ENCODE peak calls at places on chromosomes 5 and 9, in ten cellular contexts. One of them, this sample, is unnamed.
A peak's percentile ranks its signal among the peaks of the same experiment; 100 is the strongest.

GRCh38 chr9:37531699-37532098 is 44.5 kb downstream of the FBXO10 start:
- DNase-seq in activated CD4-positive, alpha-beta T cell treated with anti-CD3 and anti-CD28 coated beads, Interleukin-2, amount 10 ng/mL, durations not matched to agents 7 days and 5 days: no peak
- DNase-seq in NCI-H1092 treated with DMSO at 0.1 percent for 48 hours: no peak
- DNase-seq in non-pigmented ciliary epithelial cell: no peak
- DNase-seq in NCI-H1048: no peak
- DNase-seq in aorta: no peak
- DNase-seq in stimulated activated CD8-positive, alpha-beta memory T cell treated with anti-CD3 and anti-CD28 coated beads, Interleukin-15, amount 100 ng/mL, for 1 hour: no peak
- DNase-seq in T-helper 1 cell: peak; percentile 77
- DNase-seq in activated CD8-positive, alpha-beta memory T cell treated with anti-CD3 and anti-CD28 coated beads, Interleukin-2, amount 10 ng/mL, durations not matched to agents 7 days and 5 days: peak; percentile 55
- DNase-seq in BE2C: no peak
- DNase-seq in this sample: no peak

GRCh38 chr5:91049800-91050199 is 333.3 kb downstream of the ARRDC3 start:
- DNase-seq in aorta: no peak
- DNase-seq in stimulated activated CD8-positive, alpha-beta memory T cell treated with anti-CD3 and anti-CD28 coated beads, Interleukin-15, amount 100 ng/mL, for 1 hour: no peak
- DNase-seq in T-helper 1 cell: no peak
- DNase-seq in non-pigmented ciliary epithelial cell: no peak
- DNase-seq in NCI-H1092 treated with DMSO at 0.1 percent for 48 hours: no peak
- DNase-seq in NCI-H1048: no peak
- DNase-seq in activated CD8-positive, alpha-beta memory T cell treated with anti-CD3 and anti-CD28 coated beads, Interleukin-2, amount 10 ng/mL, durations not matched to agents 7 days and 5 days: no peak
- DNase-seq in BE2C: peak; percentile 69
- DNase-seq in activated CD4-positive, alpha-beta T cell treated with anti-CD3 and anti-CD28 coated beads, Interleukin-2, amount 10 ng/mL, durations not matched to agents 7 days and 5 days: no peak
- DNase-seq in this sample: no peak

GRCh38 chr9:74336161-74336560 is 161.0 kb upstream of the RORB start:
- DNase-seq in NCI-H1092 treated with DMSO at 0.1 percent for 48 hours: no peak
- DNase-seq in stimulated activated CD8-positive, alpha-beta memory T cell treated with anti-CD3 and anti-CD28 coated beads, Interleukin-15, amount 100 ng/mL, for 1 hour: no peak
- DNase-seq in T-helper 1 cell: no peak
- DNase-seq in non-pigmented ciliary epithelial cell: no peak
- DNase-seq in activated CD4-positive, alpha-beta T cell treated with anti-CD3 and anti-CD28 coated beads, Interleukin-2, amount 10 ng/mL, durations not matched to agents 7 days and 5 days: no peak
- DNase-seq in NCI-H1048: no peak
- DNase-seq in activated CD8-positive, alpha-beta memory T cell treated with anti-CD3 and anti-CD28 coated beads, Interleukin-2, amount 10 ng/mL, durations not matched to agents 7 days and 5 days: no peak
- DNase-seq in BE2C: no peak
- DNase-seq in aorta: no peak
- DNase-seq in this sample: no peak

GRCh38 chr9:135413461-135413860 is 66.1 kb upstream of the PPP1R26 start:
- DNase-seq in activated CD4-positive, alpha-beta T cell treated with anti-CD3 and anti-CD28 coated beads, Interleukin-2, amount 10 ng/mL, durations not matched to agents 7 days and 5 days: no peak
- DNase-seq in non-pigmented ciliary epithelial cell: no peak
- DNase-seq in BE2C: no peak
- DNase-seq in stimulated activated CD8-positive, alpha-beta memory T cell treated with anti-CD3 and anti-CD28 coated beads, Interleukin-15, amount 100 ng/mL, for 1 hour: no peak
- DNase-seq in NCI-H1048: no peak
- DNase-seq in T-helper 1 cell: no peak
- DNase-seq in NCI-H1092 treated with DMSO at 0.1 percent for 48 hours: no peak
- DNase-seq in aorta: peak; percentile 72
- DNase-seq in activated CD8-positive, alpha-beta memory T cell treated with anti-CD3 and anti-CD28 coated beads, Interleukin-2, amount 10 ng/mL, durations not matched to agents 7 days and 5 days: no peak
- DNase-seq in this sample: no peak

GRCh38 chr5:119411291-119411934 is 40.9 kb upstream of the HSD17B4 start:
- DNase-seq in T-helper 1 cell: no peak
- DNase-seq in stimulated activated CD8-positive, alpha-beta memory T cell treated with anti-CD3 and anti-CD28 coated beads, Interleukin-15, amount 100 ng/mL, for 1 hour: no peak
- DNase-seq in BE2C: no peak
- DNase-seq in NCI-H1092 treated with DMSO at 0.1 percent for 48 hours: no peak
- DNase-seq in activated CD8-positive, alpha-beta memory T cell treated with anti-CD3 and anti-CD28 coated beads, Interleukin-2, amount 10 ng/mL, durations not matched to agents 7 days and 5 days: no peak
- DNase-seq in activated CD4-positive, alpha-beta T cell treated with anti-CD3 and anti-CD28 coated beads, Interleukin-2, amount 10 ng/mL, durations not matched to agents 7 days and 5 days: no peak
- DNase-seq in non-pigmented ciliary epithelial cell: no peak
- DNase-seq in NCI-H1048: no peak
- DNase-seq in aorta: no peak
- DNase-seq in this sample: no peak

GRCh38 chr5:149128023-149128875 is 13.0 kb upstream of the ABLIM3 start:
- DNase-seq in NCI-H1092 treated with DMSO at 0.1 percent for 48 hours: peak; percentile 1
- DNase-seq in activated CD8-positive, alpha-beta memory T cell treated with anti-CD3 and anti-CD28 coated beads, Interleukin-2, amount 10 ng/mL, durations not matched to agents 7 days and 5 days: peak; percentile 43
- DNase-seq in non-pigmented ciliary epithelial cell: no peak
- DNase-seq in activated CD4-positive, alpha-beta T cell treated with anti-CD3 and anti-CD28 coated beads, Interleukin-2, amount 10 ng/mL, durations not matched to agents 7 days and 5 days: peak; percentile 19
- DNase-seq in stimulated activated CD8-positive, alpha-beta memory T cell treated with anti-CD3 and anti-CD28 coated beads, Interleukin-15, amount 100 ng/mL, for 1 hour: no peak
- DNase-seq in aorta: no peak
- DNase-seq in T-helper 1 cell: no peak
- DNase-seq in NCI-H1048: no peak
- DNase-seq in BE2C: peak; percentile 65
- DNase-seq in this sample: peak; percentile 15

GRCh38 chr5:176425138-176425537 is 8.8 kb upstream of the CLTB start:
- DNase-seq in stimulated activated CD8-positive, alpha-beta memory T cell treated with anti-CD3 and anti-CD28 coated beads, Interleukin-15, amount 100 ng/mL, for 1 hour: no peak
- DNase-seq in T-helper 1 cell: no peak
- DNase-seq in aorta: no peak
- DNase-seq in NCI-H1048: no peak
- DNase-seq in activated CD4-positive, alpha-beta T cell treated with anti-CD3 and anti-CD28 coated beads, Interleukin-2, amount 10 ng/mL, durations not matched to agents 7 days and 5 days: no peak
- DNase-seq in activated CD8-positive, alpha-beta memory T cell treated with anti-CD3 and anti-CD28 coated beads, Interleukin-2, amount 10 ng/mL, durations not matched to agents 7 days and 5 days: no peak
- DNase-seq in BE2C: no peak
- DNase-seq in non-pigmented ciliary epithelial cell: peak; percentile 28
- DNase-seq in NCI-H1092 treated with DMSO at 0.1 percent for 48 hours: no peak
- DNase-seq in this sample: no peak

GRCh38 chr9:5949103-5949699 is 58.5 kb downstream of the MLANA start:
- DNase-seq in stimulated activated CD8-positive, alpha-beta memory T cell treated with anti-CD3 and anti-CD28 coated beads, Interleukin-15, amount 100 ng/mL, for 1 hour: no peak
- DNase-seq in non-pigmented ciliary epithelial cell: peak; percentile 2
- DNase-seq in BE2C: no peak
- DNase-seq in aorta: no peak
- DNase-seq in activated CD4-positive, alpha-beta T cell treated with anti-CD3 and anti-CD28 coated beads, Interleukin-2, amount 10 ng/mL, durations not matched to agents 7 days and 5 days: peak; percentile 26
- DNase-seq in T-helper 1 cell: peak; percentile 58
- DNase-seq in activated CD8-positive, alpha-beta memory T cell treated with anti-CD3 and anti-CD28 coated beads, Interleukin-2, amount 10 ng/mL, durations not matched to agents 7 days and 5 days: peak; percentile 64
- DNase-seq in NCI-H1048: no peak
- DNase-seq in NCI-H1092 treated with DMSO at 0.1 percent for 48 hours: no peak
- DNase-seq in this sample: peak; percentile 3

GRCh38 chr9:130117816-130118632 is 54.2 kb upstream of the NCS1 start:
- DNase-seq in BE2C: no peak
- DNase-seq in NCI-H1048: no peak
- DNase-seq in activated CD4-positive, alpha-beta T cell treated with anti-CD3 and anti-CD28 coated beads, Interleukin-2, amount 10 ng/mL, durations not matched to agents 7 days and 5 days: no peak
- DNase-seq in aorta: no peak
- DNase-seq in activated CD8-positive, alpha-beta memory T cell treated with anti-CD3 and anti-CD28 coated beads, Interleukin-2, amount 10 ng/mL, durations not matched to agents 7 days and 5 days: no peak
- DNase-seq in T-helper 1 cell: no peak
- DNase-seq in non-pigmented ciliary epithelial cell: no peak
- DNase-seq in NCI-H1092 treated with DMSO at 0.1 percent for 48 hours: no peak
- DNase-seq in stimulated activated CD8-positive, alpha-beta memory T cell treated with anti-CD3 and anti-CD28 coated beads, Interleukin-15, amount 100 ng/mL, for 1 hour: no peak
- DNase-seq in this sample: no peak

GRCh38 chr9:77649109-77649812 is 1.1 kb upstream of the GNA14 start:
- DNase-seq in NCI-H1092 treated with DMSO at 0.1 percent for 48 hours: peak; percentile 8
- DNase-seq in non-pigmented ciliary epithelial cell: no peak
- DNase-seq in NCI-H1048: no peak
- DNase-seq in stimulated activated CD8-positive, alpha-beta memory T cell treated with anti-CD3 and anti-CD28 coated beads, Interleukin-15, amount 100 ng/mL, for 1 hour: no peak
- DNase-seq in BE2C: no peak
- DNase-seq in activated CD4-positive, alpha-beta T cell treated with anti-CD3 and anti-CD28 coated beads, Interleukin-2, amount 10 ng/mL, durations not matched to agents 7 days and 5 days: no peak
- DNase-seq in T-helper 1 cell: no peak
- DNase-seq in aorta: no peak
- DNase-seq in activated CD8-positive, alpha-beta memory T cell treated with anti-CD3 and anti-CD28 coated beads, Interleukin-2, amount 10 ng/mL, durations not matched to agents 7 days and 5 days: no peak
- DNase-seq in this sample: no peak

GRCh38 chr5:142568996-142569335 is 116.9 kb downstream of the FGF1 start:
- DNase-seq in NCI-H1092 treated with DMSO at 0.1 percent for 48 hours: no peak
- DNase-seq in non-pigmented ciliary epithelial cell: no peak
- DNase-seq in T-helper 1 cell: no peak
- DNase-seq in aorta: no peak
- DNase-seq in NCI-H1048: no peak
- DNase-seq in activated CD4-positive, alpha-beta T cell treated with anti-CD3 and anti-CD28 coated beads, Interleukin-2, amount 10 ng/mL, durations not matched to agents 7 days and 5 days: no peak
- DNase-seq in activated CD8-positive, alpha-beta memory T cell treated with anti-CD3 and anti-CD28 coated beads, Interleukin-2, amount 10 ng/mL, durations not matched to agents 7 days and 5 days: no peak
- DNase-seq in BE2C: no peak
- DNase-seq in stimulated activated CD8-positive, alpha-beta memory T cell treated with anti-CD3 and anti-CD28 coated beads, Interleukin-15, amount 100 ng/mL, for 1 hour: no peak
- DNase-seq in this sample: no peak

GRCh38 chr9:98580956-98581355 is 127.8 kb downstream of the GABBR2 start:
- DNase-seq in stimulated activated CD8-positive, alpha-beta memory T cell treated with anti-CD3 and anti-CD28 coated beads, Interleukin-15, amount 100 ng/mL, for 1 hour: no peak
- DNase-seq in non-pigmented ciliary epithelial cell: no peak
- DNase-seq in T-helper 1 cell: no peak
- DNase-seq in NCI-H1092 treated with DMSO at 0.1 percent for 48 hours: no peak
- DNase-seq in activated CD8-positive, alpha-beta memory T cell treated with anti-CD3 and anti-CD28 coated beads, Interleukin-2, amount 10 ng/mL, durations not matched to agents 7 days and 5 days: no peak
- DNase-seq in BE2C: no peak
- DNase-seq in activated CD4-positive, alpha-beta T cell treated with anti-CD3 and anti-CD28 coated beads, Interleukin-2, amount 10 ng/mL, durations not matched to agents 7 days and 5 days: no peak
- DNase-seq in aorta: no peak
- DNase-seq in NCI-H1048: no peak
- DNase-seq in this sample: no peak

GRCh38 chr9:107465467-107466451 is 23.8 kb downstream of the KLF4 start:
- DNase-seq in NCI-H1092 treated with DMSO at 0.1 percent for 48 hours: no peak
- DNase-seq in activated CD4-positive, alpha-beta T cell treated with anti-CD3 and anti-CD28 coated beads, Interleukin-2, amount 10 ng/mL, durations not matched to agents 7 days and 5 days: peak; percentile 13
- DNase-seq in aorta: peak; percentile 91
- DNase-seq in T-helper 1 cell: no peak
- DNase-seq in activated CD8-positive, alpha-beta memory T cell treated with anti-CD3 and anti-CD28 coated beads, Interleukin-2, amount 10 ng/mL, durations not matched to agents 7 days and 5 days: no peak
- DNase-seq in stimulated activated CD8-positive, alpha-beta memory T cell treated with anti-CD3 and anti-CD28 coated beads, Interleukin-15, amount 100 ng/mL, for 1 hour: no peak
- DNase-seq in NCI-H1048: no peak
- DNase-seq in BE2C: peak; percentile 65
- DNase-seq in non-pigmented ciliary epithelial cell: no peak
- DNase-seq in this sample: no peak

GRCh38 chr5:127870914-127871313 is 167.7 kb downstream of the CCDC192 start:
- DNase-seq in BE2C: peak; percentile 16
- DNase-seq in aorta: peak; percentile 82
- DNase-seq in NCI-H1092 treated with DMSO at 0.1 percent for 48 hours: no peak
- DNase-seq in non-pigmented ciliary epithelial cell: no peak
- DNase-seq in NCI-H1048: peak; percentile 56
- DNase-seq in activated CD8-positive, alpha-beta memory T cell treated with anti-CD3 and anti-CD28 coated beads, Interleukin-2, amount 10 ng/mL, durations not matched to agents 7 days and 5 days: no peak
- DNase-seq in T-helper 1 cell: no peak
- DNase-seq in activated CD4-positive, alpha-beta T cell treated with anti-CD3 and anti-CD28 coated beads, Interleukin-2, amount 10 ng/mL, durations not matched to agents 7 days and 5 days: no peak
- DNase-seq in stimulated activated CD8-positive, alpha-beta memory T cell treated with anti-CD3 and anti-CD28 coated beads, Interleukin-15, amount 100 ng/mL, for 1 hour: no peak
- DNase-seq in this sample: no peak

GRCh38 chr5:11387382-11387781 is 516.9 kb downstream of the CTNND2 start:
- DNase-seq in NCI-H1048: no peak
- DNase-seq in aorta: no peak
- DNase-seq in BE2C: no peak
- DNase-seq in T-helper 1 cell: no peak
- DNase-seq in activated CD4-positive, alpha-beta T cell treated with anti-CD3 and anti-CD28 coated beads, Interleukin-2, amount 10 ng/mL, durations not matched to agents 7 days and 5 days: no peak
- DNase-seq in stimulated activated CD8-positive, alpha-beta memory T cell treated with anti-CD3 and anti-CD28 coated beads, Interleukin-15, amount 100 ng/mL, for 1 hour: no peak
- DNase-seq in non-pigmented ciliary epithelial cell: no peak
- DNase-seq in activated CD8-positive, alpha-beta memory T cell treated with anti-CD3 and anti-CD28 coated beads, Interleukin-2, amount 10 ng/mL, durations not matched to agents 7 days and 5 days: no peak
- DNase-seq in NCI-H1092 treated with DMSO at 0.1 percent for 48 hours: no peak
- DNase-seq in this sample: no peak

GRCh38 chr9:116156621-116157314 is 3.2 kb downstream of the PAPPA start:
- DNase-seq in NCI-H1092 treated with DMSO at 0.1 percent for 48 hours: peak; percentile 45
- DNase-seq in aorta: peak; percentile 84
- DNase-seq in activated CD8-positive, alpha-beta memory T cell treated with anti-CD3 and anti-CD28 coated beads, Interleukin-2, amount 10 ng/mL, durations not matched to agents 7 days and 5 days: no peak
- DNase-seq in stimulated activated CD8-positive, alpha-beta memory T cell treated with anti-CD3 and anti-CD28 coated beads, Interleukin-15, amount 100 ng/mL, for 1 hour: no peak
- DNase-seq in NCI-H1048: peak; percentile 6
- DNase-seq in T-helper 1 cell: no peak
- DNase-seq in activated CD4-positive, alpha-beta T cell treated with anti-CD3 and anti-CD28 coated beads, Interleukin-2, amount 10 ng/mL, durations not matched to agents 7 days and 5 days: no peak
- DNase-seq in BE2C: peak; percentile 36
- DNase-seq in non-pigmented ciliary epithelial cell: no peak
- DNase-seq in this sample: peak; percentile 35

GRCh38 chr5:9781275-9781674 is 151.1 kb upstream of the TAS2R1 start:
- DNase-seq in NCI-H1048: no peak
- DNase-seq in NCI-H1092 treated with DMSO at 0.1 percent for 48 hours: no peak
- DNase-seq in non-pigmented ciliary epithelial cell: no peak
- DNase-seq in BE2C: no peak
- DNase-seq in aorta: no peak
- DNase-seq in stimulated activated CD8-positive, alpha-beta memory T cell treated with anti-CD3 and anti-CD28 coated beads, Interleukin-15, amount 100 ng/mL, for 1 hour: no peak
- DNase-seq in activated CD4-positive, alpha-beta T cell treated with anti-CD3 and anti-CD28 coated beads, Interleukin-2, amount 10 ng/mL, durations not matched to agents 7 days and 5 days: no peak
- DNase-seq in T-helper 1 cell: no peak
- DNase-seq in activated CD8-positive, alpha-beta memory T cell treated with anti-CD3 and anti-CD28 coated beads, Interleukin-2, amount 10 ng/mL, durations not matched to agents 7 days and 5 days: no peak
- DNase-seq in this sample: no peak

GRCh38 chr5:157708866-157709265 is 22.4 kb upstream of the THG1L start:
- DNase-seq in activated CD4-positive, alpha-beta T cell treated with anti-CD3 and anti-CD28 coated beads, Interleukin-2, amount 10 ng/mL, durations not matched to agents 7 days and 5 days: no peak
- DNase-seq in activated CD8-positive, alpha-beta memory T cell treated with anti-CD3 and anti-CD28 coated beads, Interleukin-2, amount 10 ng/mL, durations not matched to agents 7 days and 5 days: no peak
- DNase-seq in T-helper 1 cell: no peak
- DNase-seq in non-pigmented ciliary epithelial cell: no peak
- DNase-seq in BE2C: no peak
- DNase-seq in NCI-H1092 treated with DMSO at 0.1 percent for 48 hours: no peak
- DNase-seq in NCI-H1048: no peak
- DNase-seq in stimulated activated CD8-positive, alpha-beta memory T cell treated with anti-CD3 and anti-CD28 coated beads, Interleukin-15, amount 100 ng/mL, for 1 hour: no peak
- DNase-seq in aorta: no peak
- DNase-seq in this sample: no peak

GRCh38 chr9:110073356-110073666 is 134.6 kb downstream of the C9orf152 start:
- DNase-seq in aorta: no peak
- DNase-seq in NCI-H1048: no peak
- DNase-seq in non-pigmented ciliary epithelial cell: no peak
- DNase-seq in NCI-H1092 treated with DMSO at 0.1 percent for 48 hours: no peak
- DNase-seq in T-helper 1 cell: no peak
- DNase-seq in stimulated activated CD8-positive, alpha-beta memory T cell treated with anti-CD3 and anti-CD28 coated beads, Interleukin-15, amount 100 ng/mL, for 1 hour: no peak
- DNase-seq in activated CD4-positive, alpha-beta T cell treated with anti-CD3 and anti-CD28 coated beads, Interleukin-2, amount 10 ng/mL, durations not matched to agents 7 days and 5 days: no peak
- DNase-seq in activated CD8-positive, alpha-beta memory T cell treated with anti-CD3 and anti-CD28 coated beads, Interleukin-2, amount 10 ng/mL, durations not matched to agents 7 days and 5 days: no peak
- DNase-seq in BE2C: no peak
- DNase-seq in this sample: no peak

GRCh38 chr5:151684690-151685361 is 1.9 kb downstream of the SPARC start:
- DNase-seq in T-helper 1 cell: no peak
- DNase-seq in BE2C: no peak
- DNase-seq in stimulated activated CD8-positive, alpha-beta memory T cell treated with anti-CD3 and anti-CD28 coated beads, Interleukin-15, amount 100 ng/mL, for 1 hour: no peak
- DNase-seq in NCI-H1092 treated with DMSO at 0.1 percent for 48 hours: no peak
- DNase-seq in non-pigmented ciliary epithelial cell: peak; percentile 89
- DNase-seq in aorta: no peak
- DNase-seq in activated CD4-positive, alpha-beta T cell treated with anti-CD3 and anti-CD28 coated beads, Interleukin-2, amount 10 ng/mL, durations not matched to agents 7 days and 5 days: no peak
- DNase-seq in NCI-H1048: no peak
- DNase-seq in activated CD8-positive, alpha-beta memory T cell treated with anti-CD3 and anti-CD28 coated beads, Interleukin-2, amount 10 ng/mL, durations not matched to agents 7 days and 5 days: no peak
- DNase-seq in this sample: no peak

GRCh38 chr5:54900906-54901725 is 84.3 kb downstream of the ESM1 start:
- DNase-seq in activated CD4-positive, alpha-beta T cell treated with anti-CD3 and anti-CD28 coated beads, Interleukin-2, amount 10 ng/mL, durations not matched to agents 7 days and 5 days: no peak
- DNase-seq in NCI-H1048: no peak
- DNase-seq in non-pigmented ciliary epithelial cell: peak; percentile 78
- DNase-seq in activated CD8-positive, alpha-beta memory T cell treated with anti-CD3 and anti-CD28 coated beads, Interleukin-2, amount 10 ng/mL, durations not matched to agents 7 days and 5 days: no peak
- DNase-seq in T-helper 1 cell: no peak
- DNase-seq in aorta: no peak
- DNase-seq in BE2C: no peak
- DNase-seq in NCI-H1092 treated with DMSO at 0.1 percent for 48 hours: no peak
- DNase-seq in stimulated activated CD8-positive, alpha-beta memory T cell treated with anti-CD3 and anti-CD28 coated beads, Interleukin-15, amount 100 ng/mL, for 1 hour: no peak
- DNase-seq in this sample: no peak

GRCh38 chr9:69093471-69094103 is 58.0 kb downstream of the FXN start:
- DNase-seq in stimulated activated CD8-positive, alpha-beta memory T cell treated with anti-CD3 and anti-CD28 coated beads, Interleukin-15, amount 100 ng/mL, for 1 hour: no peak
- DNase-seq in non-pigmented ciliary epithelial cell: no peak
- DNase-seq in aorta: no peak
- DNase-seq in NCI-H1092 treated with DMSO at 0.1 percent for 48 hours: no peak
- DNase-seq in activated CD4-positive, alpha-beta T cell treated with anti-CD3 and anti-CD28 coated beads, Interleukin-2, amount 10 ng/mL, durations not matched to agents 7 days and 5 days: no peak
- DNase-seq in T-helper 1 cell: no peak
- DNase-seq in activated CD8-positive, alpha-beta memory T cell treated with anti-CD3 and anti-CD28 coated beads, Interleukin-2, amount 10 ng/mL, durations not matched to agents 7 days and 5 days: no peak
- DNase-seq in NCI-H1048: no peak
- DNase-seq in BE2C: no peak
- DNase-seq in this sample: no peak

GRCh38 chr5:178544166-178544834 is 45.9 kb downstream of the COL23A1 start:
- DNase-seq in non-pigmented ciliary epithelial cell: no peak
- DNase-seq in NCI-H1092 treated with DMSO at 0.1 percent for 48 hours: no peak
- DNase-seq in T-helper 1 cell: no peak
- DNase-seq in stimulated activated CD8-positive, alpha-beta memory T cell treated with anti-CD3 and anti-CD28 coated beads, Interleukin-15, amount 100 ng/mL, for 1 hour: no peak
- DNase-seq in activated CD8-positive, alpha-beta memory T cell treated with anti-CD3 and anti-CD28 coated beads, Interleukin-2, amount 10 ng/mL, durations not matched to agents 7 days and 5 days: no peak
- DNase-seq in activated CD4-positive, alpha-beta T cell treated with anti-CD3 and anti-CD28 coated beads, Interleukin-2, amount 10 ng/mL, durations not matched to agents 7 days and 5 days: no peak
- DNase-seq in NCI-H1048: no peak
- DNase-seq in aorta: peak; percentile 67
- DNase-seq in BE2C: no peak
- DNase-seq in this sample: no peak

GRCh38 chr5:78735834-78736463 is 87.4 kb upstream of the LHFPL2 start:
- DNase-seq in T-helper 1 cell: no peak
- DNase-seq in stimulated activated CD8-positive, alpha-beta memory T cell treated with anti-CD3 and anti-CD28 coated beads, Interleukin-15, amount 100 ng/mL, for 1 hour: no peak
- DNase-seq in activated CD4-positive, alpha-beta T cell treated with anti-CD3 and anti-CD28 coated beads, Interleukin-2, amount 10 ng/mL, durations not matched to agents 7 days and 5 days: no peak
- DNase-seq in NCI-H1048: no peak
- DNase-seq in NCI-H1092 treated with DMSO at 0.1 percent for 48 hours: no peak
- DNase-seq in BE2C: no peak
- DNase-seq in activated CD8-positive, alpha-beta memory T cell treated with anti-CD3 and anti-CD28 coated beads, Interleukin-2, amount 10 ng/mL, durations not matched to agents 7 days and 5 days: no peak
- DNase-seq in aorta: no peak
- DNase-seq in non-pigmented ciliary epithelial cell: no peak
- DNase-seq in this sample: no peak

GRCh38 chr5:87754009-87754757 is 341.5 kb upstream of the CCNH start:
- DNase-seq in stimulated activated CD8-positive, alpha-beta memory T cell treated with anti-CD3 and anti-CD28 coated beads, Interleukin-15, amount 100 ng/mL, for 1 hour: no peak
- DNase-seq in NCI-H1048: no peak
- DNase-seq in non-pigmented ciliary epithelial cell: no peak
- DNase-seq in NCI-H1092 treated with DMSO at 0.1 percent for 48 hours: no peak
- DNase-seq in aorta: no peak
- DNase-seq in activated CD4-positive, alpha-beta T cell treated with anti-CD3 and anti-CD28 coated beads, Interleukin-2, amount 10 ng/mL, durations not matched to agents 7 days and 5 days: no peak
- DNase-seq in activated CD8-positive, alpha-beta memory T cell treated with anti-CD3 and anti-CD28 coated beads, Interleukin-2, amount 10 ng/mL, durations not matched to agents 7 days and 5 days: no peak
- DNase-seq in T-helper 1 cell: no peak
- DNase-seq in BE2C: no peak
- DNase-seq in this sample: no peak

GRCh38 chr5:138878437-138879235 is 3.5 kb upstream of the LRRTM2 start:
- DNase-seq in activated CD4-positive, alpha-beta T cell treated with anti-CD3 and anti-CD28 coated beads, Interleukin-2, amount 10 ng/mL, durations not matched to agents 7 days and 5 days: no peak
- DNase-seq in T-helper 1 cell: no peak
- DNase-seq in aorta: no peak
- DNase-seq in activated CD8-positive, alpha-beta memory T cell treated with anti-CD3 and anti-CD28 coated beads, Interleukin-2, amount 10 ng/mL, durations not matched to agents 7 days and 5 days: no peak
- DNase-seq in stimulated activated CD8-positive, alpha-beta memory T cell treated with anti-CD3 and anti-CD28 coated beads, Interleukin-15, amount 100 ng/mL, for 1 hour: no peak
- DNase-seq in NCI-H1048: no peak
- DNase-seq in BE2C: no peak
- DNase-seq in NCI-H1092 treated with DMSO at 0.1 percent for 48 hours: no peak
- DNase-seq in non-pigmented ciliary epithelial cell: no peak
- DNase-seq in this sample: no peak

GRCh38 chr5:129500101-129500500 is 40.0 kb downstream of the ADAMTS19 start:
- DNase-seq in non-pigmented ciliary epithelial cell: no peak
- DNase-seq in NCI-H1092 treated with DMSO at 0.1 percent for 48 hours: no peak
- DNase-seq in stimulated activated CD8-positive, alpha-beta memory T cell treated with anti-CD3 and anti-CD28 coated beads, Interleukin-15, amount 100 ng/mL, for 1 hour: no peak
- DNase-seq in activated CD8-positive, alpha-beta memory T cell treated with anti-CD3 and anti-CD28 coated beads, Interleukin-2, amount 10 ng/mL, durations not matched to agents 7 days and 5 days: no peak
- DNase-seq in aorta: no peak
- DNase-seq in T-helper 1 cell: no peak
- DNase-seq in NCI-H1048: no peak
- DNase-seq in BE2C: no peak
- DNase-seq in activated CD4-positive, alpha-beta T cell treated with anti-CD3 and anti-CD28 coated beads, Interleukin-2, amount 10 ng/mL, durations not matched to agents 7 days and 5 days: no peak
- DNase-seq in this sample: no peak

GRCh38 chr5:149400304-149400703 is 21.2 kb upstream of the IL17B start:
- DNase-seq in activated CD8-positive, alpha-beta memory T cell treated with anti-CD3 and anti-CD28 coated beads, Interleukin-2, amount 10 ng/mL, durations not matched to agents 7 days and 5 days: no peak
- DNase-seq in BE2C: no peak
- DNase-seq in NCI-H1092 treated with DMSO at 0.1 percent for 48 hours: no peak
- DNase-seq in NCI-H1048: no peak
- DNase-seq in T-helper 1 cell: no peak
- DNase-seq in non-pigmented ciliary epithelial cell: no peak
- DNase-seq in activated CD4-positive, alpha-beta T cell treated with anti-CD3 and anti-CD28 coated beads, Interleukin-2, amount 10 ng/mL, durations not matched to agents 7 days and 5 days: no peak
- DNase-seq in aorta: peak; percentile 39
- DNase-seq in stimulated activated CD8-positive, alpha-beta memory T cell treated with anti-CD3 and anti-CD28 coated beads, Interleukin-15, amount 100 ng/mL, for 1 hour: no peak
- DNase-seq in this sample: peak; percentile 78

This sample was measured in SK-N-DZ.